ENCODE peak calls at places on chromosomes 11 and 22, in four cellular contexts. H, C, G and Q are unnamed samples.
A peak's percentile ranks its signal among the peaks of the same experiment; 100 is the strongest.

GRCh38 chr11:123640677-123641494 is 13.5 kb downstream of the SCN3B start:
- DNase-seq in H (no peak), C (peak; percentile 47), G (peak; percentile 43), Q (no peak)

GRCh38 chr22:41401781-41402648 is 20.3 kb downstream of the TEF start:
- DNase-seq in H (peak; percentile 90), C (peak; percentile 90), G (peak; percentile 69), Q (peak; percentile 95)

GRCh38 chr11:26465270-26465669 is 106.8 kb downstream of the MUC15 start:
- DNase-seq in H (no peak), C (no peak), G (no peak), Q (no peak)

GRCh38 chr22:36298601-36299000 is 45.7 kb downstream of the APOL1 start:
- DNase-seq in H (no peak), C (no peak), G (no peak), Q (no peak)

GRCh38 chr22:37329239-37330140 is 47.2 kb downstream of the CYTH4 start:
- DNase-seq in H (no peak), C (no peak), G (no peak), Q (peak; percentile 33)

GRCh38 chr11:45301537-45302246 is 15.6 kb upstream of the SYT13 start:
- DNase-seq in H (no peak), C (no peak), G (no peak), Q (no peak)

GRCh38 chr11:108117746-108118371 is 3.5 kb upstream of the ACAT1 start:
- DNase-seq in H (no peak), C (no peak), G (peak; percentile 7), Q (peak; percentile 56)

GRCh38 chr11:17513853-17514252 is 30.4 kb downstream of the USH1C start:
- DNase-seq in H (no peak), C (no peak), G (no peak), Q (no peak)

GRCh38 chr11:58957922-58958321 is 18.6 kb downstream of the GLYATL1 start:
- DNase-seq in H (no peak), C (no peak), G (no peak), Q (no peak)

GRCh38 chr11:10806206-10806605 is 2.5 kb downstream of the EIF4G2 start:
- DNase-seq in H (no peak), C (no peak), G (no peak), Q (no peak)

GRCh38 chr11:19889531-19889930 is 176.9 kb downstream of the NAV2 start:
- DNase-seq in H (no peak), C (no peak), G (no peak), Q (no peak)

GRCh38 chr22:49780992-49781782 is 46.5 kb downstream of the BRD1 start:
- DNase-seq in H (no peak), C (no peak), G (no peak), Q (no peak)

GRCh38 chr22:37148031-37148651 is 1.6 kb downstream of the IL2RB start:
- DNase-seq in H (no peak), C (no peak), G (no peak), Q (no peak)

GRCh38 chr11:14118047-14118446 is 155.5 kb downstream of the SPON1 start:
- DNase-seq in H (no peak), C (no peak), G (no peak), Q (no peak)

GRCh38 chr11:72613450-72613849 is 60.8 kb downstream of the PDE2A start:
- DNase-seq in H (no peak), C (no peak), G (no peak), Q (no peak)

GRCh38 chr11:106242723-106243405 is 165.4 kb downstream of the AASDHPPT start:
- DNase-seq in H (no peak), C (no peak), G (no peak), Q (peak; percentile 42)

GRCh38 chr11:1872267-1872985 is 19.3 kb downstream of the PRR33 start:
- DNase-seq in H (no peak), C (no peak), G (no peak), Q (no peak)

GRCh38 chr11:124643605-124644425 is 21.2 kb downstream of the TBRG1 start:
- DNase-seq in H (no peak), C (no peak), G (no peak), Q (no peak)

GRCh38 chr11:44847316-44847715 is 103.4 kb downstream of the TP53I11 start:
- DNase-seq in H (no peak), C (no peak), G (no peak), Q (no peak)

GRCh38 chr11:130819561-130819960 is 96.7 kb downstream of the SNX19 start:
- DNase-seq in H (no peak), C (no peak), G (no peak), Q (no peak)

GRCh38 chr11:68200639-68201038 is 12.5 kb downstream of the KMT5B start:
- DNase-seq in H (no peak), C (no peak), G (no peak), Q (no peak)